ENCODE peak calls at places on chromosomes 4 and X, in six cellular contexts. One of them, this sample, is unnamed.

GRCh38 chr4:89248879-89249281 is 58.7 kb downstream of the GPRIN3 start:
- DNase-seq in aorta: peak; percentile 67
- DNase-seq in activated CD8-positive, alpha-beta memory T cell treated with anti-CD3 and anti-CD28 coated beads for 1 hour: no peak
- DNase-seq in iris pigment epithelial cell: no peak
- DNase-seq in stimulated activated naive CD4-positive, alpha-beta T cell: no peak
- DNase-seq in activated naive CD4-positive, alpha-beta T cell treated with Interleukin-2 at 50 U/mL for 16 hours: no peak
- DNase-seq in this sample: no peak

GRCh38 chr4:90293320-90293719 is 166.1 kb downstream of the CCSER1 start:
- DNase-seq in aorta: no peak
- DNase-seq in activated CD8-positive, alpha-beta memory T cell treated with anti-CD3 and anti-CD28 coated beads for 1 hour: no peak
- DNase-seq in iris pigment epithelial cell: peak; percentile 36
- DNase-seq in stimulated activated naive CD4-positive, alpha-beta T cell: no peak
- DNase-seq in activated naive CD4-positive, alpha-beta T cell treated with Interleukin-2 at 50 U/mL for 16 hours: no peak
- DNase-seq in this sample: no peak

GRCh38 chr4:158859661-158860060 is 90.8 kb downstream of the FNIP2 start:
- DNase-seq in aorta: no peak
- DNase-seq in activated CD8-positive, alpha-beta memory T cell treated with anti-CD3 and anti-CD28 coated beads for 1 hour: no peak
- DNase-seq in iris pigment epithelial cell: peak; percentile 61
- DNase-seq in stimulated activated naive CD4-positive, alpha-beta T cell: no peak
- DNase-seq in activated naive CD4-positive, alpha-beta T cell treated with Interleukin-2 at 50 U/mL for 16 hours: no peak
- DNase-seq in this sample: no peak

GRCh38 chr4:87092389-87093141 is 127.9 kb downstream of the KLHL8 start:
- DNase-seq in aorta: no peak
- DNase-seq in activated CD8-positive, alpha-beta memory T cell treated with anti-CD3 and anti-CD28 coated beads for 1 hour: no peak
- DNase-seq in iris pigment epithelial cell: peak; percentile 93
- DNase-seq in stimulated activated naive CD4-positive, alpha-beta T cell: no peak
- DNase-seq in activated naive CD4-positive, alpha-beta T cell treated with Interleukin-2 at 50 U/mL for 16 hours: no peak
- DNase-seq in this sample: no peak

GRCh38 chrX:153739754-153740486 is 15.3 kb downstream of the ABCD1 start:
- DNase-seq in aorta: no peak
- DNase-seq in activated CD8-positive, alpha-beta memory T cell treated with anti-CD3 and anti-CD28 coated beads for 1 hour: no peak
- DNase-seq in iris pigment epithelial cell: no peak
- DNase-seq in stimulated activated naive CD4-positive, alpha-beta T cell: no peak
- DNase-seq in activated naive CD4-positive, alpha-beta T cell treated with Interleukin-2 at 50 U/mL for 16 hours: peak; percentile 25
- DNase-seq in this sample: no peak

GRCh38 chr4:66920514-66920913 is 624.8 kb downstream of the CENPC start:
- DNase-seq in aorta: no peak
- DNase-seq in activated CD8-positive, alpha-beta memory T cell treated with anti-CD3 and anti-CD28 coated beads for 1 hour: no peak
- DNase-seq in iris pigment epithelial cell: no peak
- DNase-seq in stimulated activated naive CD4-positive, alpha-beta T cell: no peak
- DNase-seq in activated naive CD4-positive, alpha-beta T cell treated with Interleukin-2 at 50 U/mL for 16 hours: no peak
- DNase-seq in this sample: no peak

GRCh38 chrX:47623540-47624027 is 3.9 kb upstream of the SYN1 start:
- DNase-seq in aorta: peak; percentile 80
- DNase-seq in activated CD8-positive, alpha-beta memory T cell treated with anti-CD3 and anti-CD28 coated beads for 1 hour: peak; percentile 8
- DNase-seq in iris pigment epithelial cell: peak; percentile 80
- DNase-seq in stimulated activated naive CD4-positive, alpha-beta T cell: peak; percentile 25
- DNase-seq in activated naive CD4-positive, alpha-beta T cell treated with Interleukin-2 at 50 U/mL for 16 hours: peak; percentile 37
- DNase-seq in this sample: peak; percentile 81

GRCh38 chr4:141302926-141303325 is 82.2 kb downstream of the ZNF330 start:
- DNase-seq in aorta: no peak
- DNase-seq in activated CD8-positive, alpha-beta memory T cell treated with anti-CD3 and anti-CD28 coated beads for 1 hour: no peak
- DNase-seq in iris pigment epithelial cell: no peak
- DNase-seq in stimulated activated naive CD4-positive, alpha-beta T cell: no peak
- DNase-seq in activated naive CD4-positive, alpha-beta T cell treated with Interleukin-2 at 50 U/mL for 16 hours: no peak
- DNase-seq in this sample: no peak

GRCh38 chr4:103012085-103012484 is 7.4 kb downstream of the SLC9B1 start:
- DNase-seq in aorta: no peak
- DNase-seq in activated CD8-positive, alpha-beta memory T cell treated with anti-CD3 and anti-CD28 coated beads for 1 hour: no peak
- DNase-seq in iris pigment epithelial cell: peak; percentile 87
- DNase-seq in stimulated activated naive CD4-positive, alpha-beta T cell: no peak
- DNase-seq in activated naive CD4-positive, alpha-beta T cell treated with Interleukin-2 at 50 U/mL for 16 hours: no peak
- DNase-seq in this sample: no peak

GRCh38 chr4:132071815-132072214 is 1077.3 kb upstream of the PCDH10 start:
- DNase-seq in aorta: no peak
- DNase-seq in activated CD8-positive, alpha-beta memory T cell treated with anti-CD3 and anti-CD28 coated beads for 1 hour: no peak
- DNase-seq in iris pigment epithelial cell: peak; percentile 50
- DNase-seq in stimulated activated naive CD4-positive, alpha-beta T cell: no peak
- DNase-seq in activated naive CD4-positive, alpha-beta T cell treated with Interleukin-2 at 50 U/mL for 16 hours: no peak
- DNase-seq in this sample: no peak

GRCh38 chrX:77342028-77342427 is 105.2 kb upstream of the FGF16 start:
- DNase-seq in aorta: no peak
- DNase-seq in activated CD8-positive, alpha-beta memory T cell treated with anti-CD3 and anti-CD28 coated beads for 1 hour: no peak
- DNase-seq in iris pigment epithelial cell: no peak
- DNase-seq in stimulated activated naive CD4-positive, alpha-beta T cell: no peak
- DNase-seq in activated naive CD4-positive, alpha-beta T cell treated with Interleukin-2 at 50 U/mL for 16 hours: no peak
- DNase-seq in this sample: no peak

This sample was measured in WTC11.